ENCODE peak calls at places on chromosomes 11 and 22, in seven cellular contexts. One of them, this sample, is unnamed.

GRCh38 chr11:2449548-2450320 is 4.9 kb downstream of the KCNQ1 start:
- DNase-seq in AG04450: no peak
- DNase-seq in HAP-1: no peak
- DNase-seq in neural progenitor cell: no peak
- DNase-seq in lower lobe of right lung: no peak
- DNase-seq in WERI-Rb-1: no peak
- DNase-seq in tibial nerve: no peak
- DNase-seq in this sample: peak; percentile 64

GRCh38 chr11:101706541-101706940 is 122.7 kb upstream of the TRPC6 start:
- DNase-seq in AG04450: peak; percentile 20
- DNase-seq in lower lobe of right lung: no peak
- DNase-seq in tibial nerve: no peak
- DNase-seq in HAP-1: no peak
- DNase-seq in WERI-Rb-1: no peak
- DNase-seq in neural progenitor cell: no peak
- DNase-seq in this sample: no peak

GRCh38 chr11:108624196-108624925 is 30.8 kb upstream of the EXPH5 start:
- DNase-seq in neural progenitor cell: no peak
- DNase-seq in tibial nerve: no peak
- DNase-seq in AG04450: no peak
- DNase-seq in HAP-1: no peak
- DNase-seq in lower lobe of right lung: no peak
- DNase-seq in WERI-Rb-1: no peak
- DNase-seq in this sample: no peak

GRCh38 chr22:31490496-31490925 is 869 bp upstream of the EIF4ENIF1 start:
- DNase-seq in AG04450: peak; percentile 36
- DNase-seq in WERI-Rb-1: peak; percentile 28
- DNase-seq in lower lobe of right lung: peak; percentile 72
- DNase-seq in tibial nerve: no peak
- DNase-seq in HAP-1: peak; percentile 61
- DNase-seq in neural progenitor cell: peak; percentile 43
- DNase-seq in this sample: peak; percentile 90

GRCh38 chr11:111733655-111734088 is 32.5 kb downstream of the PPP2R1B start:
- DNase-seq in tibial nerve: no peak
- DNase-seq in HAP-1: no peak
- DNase-seq in WERI-Rb-1: no peak
- DNase-seq in lower lobe of right lung: no peak
- DNase-seq in AG04450: no peak
- DNase-seq in neural progenitor cell: peak; percentile 34
- DNase-seq in this sample: peak; percentile 64

GRCh38 chr11:102226702-102227101 is 90.6 kb upstream of the BIRC3 start:
- DNase-seq in lower lobe of right lung: no peak
- DNase-seq in tibial nerve: no peak
- DNase-seq in AG04450: peak; percentile 24
- DNase-seq in HAP-1: no peak
- DNase-seq in neural progenitor cell: no peak
- DNase-seq in WERI-Rb-1: peak; percentile 10
- DNase-seq in this sample: no peak

GRCh38 chr22:29112680-29113079 is 39.8 kb downstream of the KREMEN1 start:
- DNase-seq in tibial nerve: no peak
- DNase-seq in HAP-1: no peak
- DNase-seq in WERI-Rb-1: no peak
- DNase-seq in lower lobe of right lung: no peak
- DNase-seq in AG04450: no peak
- DNase-seq in neural progenitor cell: no peak
- DNase-seq in this sample: no peak

GRCh38 chr11:2665747-2666710 is 33.8 kb downstream of the KCNQ1OT1 start:
- DNase-seq in tibial nerve: no peak
- DNase-seq in HAP-1: peak; percentile 2
- DNase-seq in WERI-Rb-1: peak; percentile 1
- DNase-seq in AG04450: no peak
- DNase-seq in neural progenitor cell: no peak
- DNase-seq in lower lobe of right lung: no peak
- DNase-seq in this sample: peak; percentile 42

GRCh38 chr11:113192121-113192925 is 122.1 kb upstream of the TTC12 start:
- DNase-seq in neural progenitor cell: peak; percentile 78
- DNase-seq in WERI-Rb-1: peak; percentile 23
- DNase-seq in HAP-1: no peak
- DNase-seq in tibial nerve: no peak
- DNase-seq in AG04450: no peak
- DNase-seq in lower lobe of right lung: no peak
- DNase-seq in this sample: no peak

GRCh38 chr11:97502201-97502600 is 1112.4 kb downstream of the JRKL start:
- DNase-seq in WERI-Rb-1: no peak
- DNase-seq in tibial nerve: no peak
- DNase-seq in lower lobe of right lung: no peak
- DNase-seq in AG04450: no peak
- DNase-seq in neural progenitor cell: no peak
- DNase-seq in HAP-1: no peak
- DNase-seq in this sample: no peak

GRCh38 chr11:57417056-57417455 is 9.9 kb downstream of the SLC43A3 start:
- DNase-seq in AG04450: no peak
- DNase-seq in HAP-1: no peak
- DNase-seq in WERI-Rb-1: no peak
- DNase-seq in neural progenitor cell: no peak
- DNase-seq in lower lobe of right lung: no peak
- DNase-seq in tibial nerve: no peak
- DNase-seq in this sample: no peak

GRCh38 chr22:29370556-29370955 is 17.8 kb downstream of the AP1B1 start:
- DNase-seq in neural progenitor cell: peak; percentile 60
- DNase-seq in WERI-Rb-1: peak; percentile 45
- DNase-seq in HAP-1: no peak
- DNase-seq in AG04450: no peak
- DNase-seq in tibial nerve: no peak
- DNase-seq in lower lobe of right lung: no peak
- DNase-seq in this sample: peak; percentile 48

GRCh38 chr11:110772863-110773262 is 60.6 kb upstream of the ARHGAP20 start:
- DNase-seq in HAP-1: no peak
- DNase-seq in lower lobe of right lung: no peak
- DNase-seq in neural progenitor cell: no peak
- DNase-seq in WERI-Rb-1: peak; percentile 61
- DNase-seq in tibial nerve: no peak
- DNase-seq in AG04450: no peak
- DNase-seq in this sample: no peak

GRCh38 chr22:30444632-30445437 is 19.3 kb downstream of the MTFP1 start:
- DNase-seq in lower lobe of right lung: no peak
- DNase-seq in AG04450: no peak
- DNase-seq in tibial nerve: no peak
- DNase-seq in WERI-Rb-1: peak; percentile 90
- DNase-seq in HAP-1: peak; percentile 87
- DNase-seq in neural progenitor cell: peak; percentile 82
- DNase-seq in this sample: no peak

GRCh38 chr22:46360097-46360496 is 24.6 kb downstream of the TRMU start:
- DNase-seq in lower lobe of right lung: peak; percentile 25
- DNase-seq in neural progenitor cell: no peak
- DNase-seq in WERI-Rb-1: no peak
- DNase-seq in tibial nerve: no peak
- DNase-seq in HAP-1: no peak
- DNase-seq in AG04450: no peak
- DNase-seq in this sample: peak; percentile 51

GRCh38 chr11:3227568-3228444 is 4.4 kb downstream of the MRGPRE start:
- DNase-seq in tibial nerve: no peak
- DNase-seq in neural progenitor cell: no peak
- DNase-seq in lower lobe of right lung: peak; percentile 40
- DNase-seq in HAP-1: no peak
- DNase-seq in WERI-Rb-1: no peak
- DNase-seq in AG04450: no peak
- DNase-seq in this sample: peak; percentile 74

GRCh38 chr22:32920032-32920628 is 118.6 kb downstream of the TIMP3 start:
- DNase-seq in WERI-Rb-1: no peak
- DNase-seq in tibial nerve: peak; percentile 69
- DNase-seq in neural progenitor cell: no peak
- DNase-seq in AG04450: peak; percentile 8
- DNase-seq in lower lobe of right lung: no peak
- DNase-seq in HAP-1: no peak
- DNase-seq in this sample: no peak

GRCh38 chr11:819943-820649 is 1.4 kb downstream of the PNPLA2 start:
- DNase-seq in tibial nerve: peak; percentile 73
- DNase-seq in AG04450: no peak
- DNase-seq in WERI-Rb-1: peak; percentile 86
- DNase-seq in neural progenitor cell: peak; percentile 82
- DNase-seq in HAP-1: peak; percentile 95
- DNase-seq in lower lobe of right lung: peak; percentile 97
- DNase-seq in this sample: peak; percentile 99

GRCh38 chr11:22875869-22876473 is 15.7 kb upstream of the CCDC179 start:
- DNase-seq in tibial nerve: peak; percentile 28
- DNase-seq in AG04450: peak; percentile 84
- DNase-seq in lower lobe of right lung: no peak
- DNase-seq in WERI-Rb-1: peak; percentile 66
- DNase-seq in neural progenitor cell: peak; percentile 85
- DNase-seq in HAP-1: peak; percentile 84
- DNase-seq in this sample: no peak

GRCh38 chr11:68979931-68980775 is 633 bp downstream of the MRGPRD start:
- DNase-seq in neural progenitor cell: no peak
- DNase-seq in tibial nerve: peak; percentile 11
- DNase-seq in AG04450: no peak
- DNase-seq in WERI-Rb-1: no peak
- DNase-seq in lower lobe of right lung: peak; percentile 38
- DNase-seq in HAP-1: no peak
- DNase-seq in this sample: peak; percentile 54

GRCh38 chr11:67278939-67279588 is 10.0 kb upstream of the ANKRD13D start:
- DNase-seq in lower lobe of right lung: peak; percentile 40
- DNase-seq in neural progenitor cell: no peak
- DNase-seq in HAP-1: no peak
- DNase-seq in tibial nerve: no peak
- DNase-seq in AG04450: no peak
- DNase-seq in WERI-Rb-1: no peak
- DNase-seq in this sample: peak; percentile 77

DNA sequence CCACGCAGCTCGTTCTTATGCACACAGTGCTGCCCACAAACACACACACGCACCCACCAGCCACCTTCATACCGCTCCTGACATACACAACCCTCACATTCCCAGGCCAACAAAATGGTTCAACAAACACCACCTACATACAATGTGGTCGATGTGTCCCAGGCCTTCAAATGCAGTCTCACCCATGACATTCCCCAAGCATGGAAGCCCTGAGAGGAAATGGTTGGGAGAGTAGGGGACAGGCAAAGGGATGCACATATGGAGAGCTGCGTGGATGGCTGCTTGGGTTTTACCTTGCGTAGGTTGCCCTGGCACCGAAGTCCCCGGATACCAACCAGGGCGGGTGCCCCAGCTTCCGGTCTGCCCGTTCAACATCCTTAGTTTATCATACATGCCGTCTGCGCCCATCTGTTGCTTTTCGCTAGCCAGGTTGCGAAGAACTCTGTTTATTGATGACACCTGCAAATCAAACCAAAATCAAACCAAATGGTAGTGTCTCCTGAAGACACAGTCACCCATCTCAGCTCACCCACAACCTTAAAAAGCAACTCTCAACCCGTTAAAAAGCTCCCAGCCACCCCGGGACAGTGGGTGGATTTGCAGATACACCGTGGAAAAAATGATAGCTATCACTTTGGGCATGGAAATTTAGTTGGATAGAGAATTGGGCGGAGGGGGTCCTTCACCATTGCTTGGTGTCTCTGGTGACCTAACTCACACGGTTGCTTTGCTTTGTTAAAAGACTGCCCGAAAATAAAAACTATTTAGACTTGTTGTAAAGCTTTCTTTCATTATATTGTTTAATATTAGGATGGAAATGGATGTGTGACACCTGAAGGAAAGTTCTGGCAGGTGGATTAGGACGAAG is 10.5 kb downstream of the PAX6 start:
- DNase-seq in HAP-1: no peak
- DNase-seq in AG04450: no peak
- DNase-seq in tibial nerve: no peak
- DNase-seq in WERI-Rb-1: no peak
- DNase-seq in neural progenitor cell: peak; percentile 24
- DNase-seq in lower lobe of right lung: no peak
- DNase-seq in this sample: no peak
- H3K27me3 ChIP-seq in HAP-1: no peaks in the 10 kb centered on the region
- H3K27me3 ChIP-seq in AG04450: peaks cover 89% of the 10 kb centered on the region
- H3K27me3 ChIP-seq in tibial nerve: peaks cover 100% of the 10 kb centered on the region
- H3K27me3 ChIP-seq in WERI-Rb-1: peaks cover 91% of the 10 kb centered on the region
- H3K27me3 ChIP-seq in neural progenitor cell: peaks cover 69% of the 10 kb centered on the region
- H3K27me3 ChIP-seq in lower lobe of right lung: peaks cover 96% of the 10 kb centered on the region
- H3K27me3 ChIP-seq in this sample: peaks cover 94% of the 10 kb centered on the region

DNA sequence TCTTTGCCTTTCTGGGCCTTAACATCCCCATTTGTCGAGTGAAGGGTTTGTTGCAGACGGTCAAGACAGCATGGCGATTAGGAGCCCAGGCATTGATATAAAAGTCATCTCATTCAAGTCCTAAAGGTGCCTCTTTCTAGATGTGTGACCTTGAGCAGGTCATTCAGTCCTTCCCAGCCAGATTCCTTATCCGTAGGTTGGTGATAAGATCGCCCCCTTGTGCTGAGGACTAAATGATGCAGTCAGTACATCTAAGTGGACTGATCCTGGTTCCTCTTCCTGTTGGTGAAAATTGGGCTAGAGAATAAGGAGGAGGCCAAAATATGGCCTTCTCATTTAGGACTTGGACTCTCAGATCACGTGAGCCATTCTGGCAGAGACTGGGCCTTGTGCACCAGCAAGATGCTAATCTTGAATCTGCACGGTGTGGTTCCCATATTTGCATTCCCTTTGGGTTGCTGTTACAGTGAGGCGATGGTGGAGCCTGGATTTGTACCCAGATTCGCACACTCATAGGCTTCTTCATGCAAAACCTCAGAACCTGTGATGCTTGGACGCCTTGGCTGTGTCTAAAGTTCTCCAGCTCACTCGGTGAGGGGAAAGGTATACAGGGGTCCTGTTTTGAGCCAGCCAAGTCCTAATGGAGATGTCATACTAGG is 156.8 kb downstream of the MYO18B start:
- DNase-seq in neural progenitor cell: peak; percentile 64
- DNase-seq in AG04450: no peak
- DNase-seq in lower lobe of right lung: no peak
- DNase-seq in HAP-1: peak; percentile 36
- DNase-seq in WERI-Rb-1: peak; percentile 30
- DNase-seq in tibial nerve: no peak
- DNase-seq in this sample: no peak
- H3K4me3 ChIP-seq in neural progenitor cell: no peak overlapping the region
- H3K4me3 ChIP-seq in AG04450: no peak overlapping the region
- H3K4me3 ChIP-seq in lower lobe of right lung: no peak overlapping the region
- H3K4me3 ChIP-seq in HAP-1: no peak overlapping the region
- H3K4me3 ChIP-seq in WERI-Rb-1: no peak overlapping the region
- H3K4me3 ChIP-seq in tibial nerve: no peak overlapping the region
- H3K4me3 ChIP-seq in this sample: no peak overlapping the region

GRCh38 chr22:19129871-19130270 is 1.2 kb upstream of the TSSK2 start:
- DNase-seq in HAP-1: no peak
- DNase-seq in tibial nerve: no peak
- DNase-seq in neural progenitor cell: no peak
- DNase-seq in lower lobe of right lung: no peak
- DNase-seq in WERI-Rb-1: no peak
- DNase-seq in AG04450: no peak
- DNase-seq in this sample: no peak
- H3K27me3 ChIP-seq in HAP-1: no peaks in the 10 kb centered on the region
- H3K27me3 ChIP-seq in tibial nerve: no peaks in the 10 kb centered on the region
- H3K27me3 ChIP-seq in neural progenitor cell: no peaks in the 10 kb centered on the region
- H3K27me3 ChIP-seq in lower lobe of right lung: no peaks in the 10 kb centered on the region
- H3K27me3 ChIP-seq in WERI-Rb-1: no peaks in the 10 kb centered on the region
- H3K27me3 ChIP-seq in AG04450: no peaks in the 10 kb centered on the region
- H3K27me3 ChIP-seq in this sample: no peaks in the 10 kb centered on the region

DNA sequence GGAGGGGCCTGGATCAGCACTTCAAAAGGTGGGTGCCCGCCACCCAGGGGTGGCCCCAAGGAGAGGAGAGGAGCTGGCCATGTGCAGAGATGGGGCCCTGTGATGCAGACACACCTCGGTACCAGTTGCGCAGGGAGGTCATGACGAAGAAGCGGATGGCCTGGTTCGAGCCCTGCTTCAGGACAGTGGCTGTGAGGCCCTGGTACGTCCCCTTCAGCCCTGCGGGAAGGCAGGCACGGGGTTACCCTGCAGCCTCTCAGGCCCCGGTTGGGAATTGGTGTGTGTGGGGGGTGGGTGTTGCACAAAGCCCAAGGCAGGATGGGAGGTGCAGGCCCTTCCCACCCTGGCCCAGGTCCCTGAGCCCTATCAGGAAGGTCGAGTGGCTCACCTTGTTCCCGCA is 1.8 kb downstream of the SLC25A1 start:
- DNase-seq in tibial nerve: no peak
- DNase-seq in WERI-Rb-1: no peak
- DNase-seq in lower lobe of right lung: no peak
- DNase-seq in neural progenitor cell: peak; percentile 6
- DNase-seq in AG04450: no peak
- DNase-seq in HAP-1: no peak
- DNase-seq in this sample: no peak
- H3K4me3 ChIP-seq in tibial nerve: no peak overlapping the region
- H3K4me3 ChIP-seq in WERI-Rb-1: no peak overlapping the region
- H3K4me3 ChIP-seq in lower lobe of right lung: peak overlapping the region; percentile 81
- H3K4me3 ChIP-seq in neural progenitor cell: no peak overlapping the region
- H3K4me3 ChIP-seq in AG04450: peak overlapping the region; percentile 68
- H3K4me3 ChIP-seq in HAP-1: peak overlapping the region; percentile 64
- H3K4me3 ChIP-seq in this sample: no peak overlapping the region

This sample was measured in spleen.